ENCODE peak calls at places on chromosomes 3 and 15, in seven cellular contexts. I is tibial nerve; B is psoas muscle; Z is CD8-positive, alpha-beta memory T cell; J is BE2C; Y is A549; X is heart right ventricle. S is an unnamed sample.

GRCh38 chr3:183357564-183358079 is 70.8 kb downstream of the MCF2L2 start:
- DNase-seq in Z (no peak), J (no peak), Y (no peak), X (no peak), B (no peak), I (no peak), S (no peak)

GRCh38 chr3:183116051-183116614 is 16.8 kb upstream of the MCCC1 start:
- DNase-seq in J (peak; percentile 76), I (no peak), X (no peak), B (peak; percentile 18), Z (no peak), Y (peak; percentile 48), S (peak; percentile 68)

GRCh38 chr3:188362405-188362831 is 208.5 kb downstream of the LPP start:
- DNase-seq in Z (no peak), B (no peak), J (no peak), Y (peak; percentile 91), I (no peak), X (no peak), S (peak; percentile 9)

GRCh38 chr15:67199881-67200763 is 54.3 kb downstream of the AAGAB start:
- DNase-seq in Z (no peak), J (no peak), X (no peak), Y (no peak), I (no peak), B (no peak), S (no peak)

GRCh38 chr3:185188816-185189215 is 36.0 kb upstream of the C3orf70 start:
- DNase-seq in I (no peak), Z (no peak), J (no peak), B (no peak), Y (no peak), X (no peak), S (no peak)

GRCh38 chr3:33315826-33316225 is 38.6 kb downstream of the FBXL2 start:
- DNase-seq in B (no peak), Y (peak; percentile 34), X (no peak), I (no peak), J (no peak), Z (no peak), S (no peak)

GRCh38 chr3:120908803-120909601 is 997 bp downstream of the STXBP5L start:
- DNase-seq in I (no peak), B (peak; percentile 8), Y (no peak), J (no peak), X (no peak), Z (no peak), S (no peak)

GRCh38 chr3:105285653-105286241 is 81.0 kb upstream of the ALCAM start:
- DNase-seq in J (no peak), Y (no peak), I (no peak), B (no peak), Z (no peak), X (no peak), S (no peak)

GRCh38 chr3:149376728-149377407 is 581 bp downstream of the TM4SF1 start:
- DNase-seq in X (no peak), Z (no peak), J (no peak), I (no peak), B (no peak), Y (no peak), S (peak; percentile 55)

GRCh38 chr3:192481638-192482037 is 245.7 kb downstream of the FGF12 start:
- DNase-seq in I (no peak), Y (no peak), B (no peak), X (no peak), Z (no peak), J (no peak), S (no peak)

GRCh38 chr15:71800835-71801745 is 9.3 kb upstream of the NR2E3 start:
- DNase-seq in Y (peak; percentile 96), J (peak; percentile 45), Z (no peak), X (no peak), I (no peak), B (no peak), S (peak; percentile 90)

GRCh38 chr3:16142350-16143050 is 32.0 kb upstream of the GALNT15 start:
- DNase-seq in X (no peak), Z (no peak), Y (no peak), B (no peak), I (no peak), J (no peak), S (no peak)

GRCh38 chr3:9715764-9716437 is 12.3 kb downstream of the CPNE9 start:
- DNase-seq in Z (no peak), X (peak; percentile 46), Y (peak; percentile 78), B (peak; percentile 70), I (peak; percentile 65), J (peak; percentile 59), S (no peak)

GRCh38 chr15:91627473-91628309 is 225.8 kb upstream of the SLCO3A1 start:
- DNase-seq in X (peak; percentile 63), B (peak; percentile 36), I (no peak), Y (no peak), J (peak; percentile 45), Z (no peak), S (no peak)

GRCh38 chr3:189842681-189843602 is 211.8 kb downstream of the TP63 start:
- DNase-seq in Y (peak; percentile 11), B (peak; percentile 34), Z (no peak), I (no peak), X (no peak), J (no peak), S (no peak)

GRCh38 chr15:29102911-29103824 is 166.5 kb downstream of the NSMCE3 start:
- DNase-seq in I (no peak), Z (no peak), J (no peak), X (peak; percentile 48), B (peak; percentile 52), Y (no peak), S (no peak)

GRCh38 chr3:125067225-125067624 is 11.4 kb upstream of the HEG1 start:
- DNase-seq in Y (no peak), B (no peak), Z (no peak), J (no peak), I (no peak), X (no peak), S (no peak)

GRCh38 chr3:131502530-131503327 is at the start of gene MRPL3:
- DNase-seq in Y (peak; percentile 87), J (peak; percentile 91), Z (peak; percentile 77), B (peak; percentile 87), I (peak; percentile 61), X (peak; percentile 84), S (peak; percentile 85)

GRCh38 chr3:175941352-175941751 is 1082.2 kb downstream of the NAALADL2 start:
- DNase-seq in Z (no peak), Y (peak; percentile 6), B (no peak), I (no peak), X (no peak), J (peak; percentile 67), S (peak; percentile 25)

GRCh38 chr15:77528968-77529319 is 103.8 kb downstream of the LINGO1 start:
- DNase-seq in X (no peak), J (peak; percentile 43), B (no peak), Y (no peak), I (no peak), Z (no peak), S (no peak)

GRCh38 chr3:126696701-126697267 is 7.3 kb upstream of the CHCHD6 start:
- DNase-seq in Y (no peak), B (no peak), J (no peak), I (no peak), Z (no peak), X (no peak), S (no peak)

GRCh38 chr15:42084465-42085235 is 9.7 kb downstream of the PLA2G4D start:
- DNase-seq in I (peak; percentile 35), Z (peak; percentile 19), B (peak; percentile 65), X (peak; percentile 73), J (peak; percentile 72), Y (peak; percentile 52), S (peak; percentile 34)

GRCh38 chr3:53236112-53236841 is 19.5 kb downstream of the TKT start:
- DNase-seq in Y (peak; percentile 84), Z (no peak), X (peak; percentile 73), B (peak; percentile 70), I (peak; percentile 37), J (peak; percentile 41), S (no peak)
- H3K4me1 ChIP-seq in Y (peaks cover 97% of the 10 kb centered on the region), Z (no peaks in the 10 kb centered on the region), X (peaks cover 20% of the 10 kb centered on the region), B (peaks cover 39% of the 10 kb centered on the region), I (no peaks in the 10 kb centered on the region), J (no peaks in the 10 kb centered on the region), S (no peaks in the 10 kb centered on the region)

GRCh38 chr15:100761253-100761935 is 118.2 kb upstream of the ALDH1A3 start:
- DNase-seq in X (no peak), J (no peak), Z (no peak), B (no peak), Y (no peak), I (no peak), S (no peak)

GRCh38 chr15:100760357-100760903 is 119.2 kb upstream of the ALDH1A3 start:
- DNase-seq in Z (no peak), J (no peak), Y (peak; percentile 50), B (no peak), X (no peak), I (no peak), S (no peak)

GRCh38 chr15:100759116-100759515 is 120.5 kb upstream of the ALDH1A3 start:
- DNase-seq in Y (peak; percentile 46), J (no peak), B (no peak), I (no peak), X (no peak), Z (no peak), S (no peak)

GRCh38 chr15:100758554-100758953 is 121.1 kb upstream of the ALDH1A3 start:
- DNase-seq in J (no peak), Z (no peak), Y (no peak), I (no peak), B (no peak), X (no peak), S (no peak)

GRCh38 chr15:100759698-100760356 is 119.8 kb upstream of the ALDH1A3 start:
- DNase-seq in Y (peak; percentile 93), B (no peak), X (no peak), J (no peak), Z (no peak), I (no peak), S (no peak)
- H3K4me3 ChIP-seq in Y (peak overlapping the region; percentile 26), B (no peak overlapping the region), X (no peak overlapping the region), J (peak overlapping the region; percentile 0), Z (no peak overlapping the region), I (no peak overlapping the region), S (no peak overlapping the region)

DNA sequence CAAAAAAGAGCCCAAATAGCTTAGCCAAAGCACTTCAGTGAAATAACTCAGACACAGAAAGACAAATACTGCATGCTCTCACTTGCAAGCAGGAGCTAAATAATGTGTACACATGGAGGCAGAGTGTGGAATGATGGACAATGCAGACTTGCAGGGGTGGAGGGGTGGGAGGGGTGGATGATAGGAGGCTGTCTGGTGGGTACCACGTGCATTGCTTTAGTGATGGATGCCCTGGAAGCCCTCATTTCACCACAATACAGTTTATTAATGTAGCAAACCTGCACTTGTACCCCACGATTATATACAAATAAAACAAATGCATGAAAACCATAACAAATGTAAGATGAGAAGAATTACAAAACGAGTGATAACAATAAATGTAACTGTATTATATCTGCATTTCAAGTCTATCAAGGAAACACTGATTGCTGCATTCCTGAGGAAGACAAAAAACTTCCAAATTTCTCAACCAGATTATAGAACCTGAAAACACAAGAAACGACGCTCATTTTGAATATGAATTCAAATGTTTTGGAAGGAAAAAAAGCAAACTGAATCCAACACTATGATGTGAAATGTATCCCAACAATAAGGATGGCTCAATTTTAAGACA is 96.5 kb downstream of the DLG1 start:
- DNase-seq in Y (no peak), X (no peak), B (no peak), J (no peak), Z (no peak), I (no peak), S (no peak)
- H3K4me1 ChIP-seq in Y (peaks cover 3% of the 10 kb centered on the region), X (peaks cover 15% of the 10 kb centered on the region), B (peaks cover 24% of the 10 kb centered on the region), J (peaks cover 2% of the 10 kb centered on the region), Z (peaks cover 16% of the 10 kb centered on the region), I (no peaks in the 10 kb centered on the region), S (peaks cover 16% of the 10 kb centered on the region)

DNA sequence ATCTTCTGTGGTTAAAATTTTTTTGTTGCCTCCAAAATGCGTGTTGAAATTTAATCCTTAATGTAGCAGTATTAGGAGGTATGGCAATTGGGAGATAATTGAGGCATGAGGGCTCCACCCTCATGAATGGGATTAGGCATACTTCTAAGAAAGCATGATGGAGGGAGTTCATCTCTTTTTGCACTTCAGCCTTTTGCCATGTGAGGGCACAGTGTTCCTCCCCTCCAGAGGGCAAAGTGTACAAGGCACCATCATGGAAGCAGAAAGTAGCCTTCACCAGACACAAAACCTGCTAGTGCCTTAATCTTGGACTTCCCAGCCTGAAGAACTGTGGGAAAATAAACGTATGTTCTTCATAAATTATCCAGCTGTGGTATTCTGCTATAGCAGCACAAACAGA is 429.5 kb downstream of the ZIC1 start:
- DNase-seq in I (no peak), Y (peak; percentile 5), X (no peak), J (peak; percentile 16), B (no peak), Z (no peak), S (no peak)
- H3K4me3 ChIP-seq in I (no peak overlapping the region), Y (no peak overlapping the region), X (no peak overlapping the region), J (no peak overlapping the region), B (no peak overlapping the region), Z (no peak overlapping the region), S (no peak overlapping the region)

S was measured in HAP-1.